ENCODE peak calls at places on chromosomes 12 and 14, in eight cellular contexts. U is NT2/D1; D is CD8-positive, alpha-beta memory T cell; J is Caco-2; N is pancreas; X is effector memory CD4-positive, alpha-beta T cell; T is CD4-positive, CD25-positive, alpha-beta regulatory T cell; L is Peyer's patch. I is an unnamed sample. For H3K9me3, the result is how much of the 10 kb centered on the place peaks cover.

GRCh38 chr14:74964787-74965769 is 9.7 kb upstream of the PGF start:
- DNase-seq in U (no peak), T (no peak), N (no peak), J (no peak), L (no peak), D (no peak), X (no peak), I (no peak)

GRCh38 chr12:102957339-102958050 is at the start of gene ASCL1:
- DNase-seq in L (no peak), D (no peak), U (no peak), N (no peak), T (peak), J (no peak), X (no peak), I (no peak)

GRCh38 chr12:131353826-131354225 is 357.1 kb upstream of the SFSWAP start:
- DNase-seq in U (no peak), N (no peak), D (no peak), X (no peak), T (no peak), J (no peak), L (no peak), I (no peak)

GRCh38 chr12:106066051-106066705 is 72.6 kb downstream of the NUAK1 start:
- DNase-seq in X (no peak), N (no peak), T (no peak), J (no peak), U (no peak), D (no peak), L (no peak), I (no peak)

GRCh38 chr12:55652352-55652751 is 15.7 kb downstream of the OR10P1 start:
- DNase-seq in T (no peak), J (no peak), X (no peak), U (no peak), D (no peak), N (no peak), L (no peak), I (no peak)

GRCh38 chr12:50224026-50224692 is 57.0 kb upstream of the CERS5 start:
- DNase-seq in U (no peak), N (peak), T (peak), J (no peak), L (no peak), X (peak), D (peak), I (no peak)

GRCh38 chr12:90978117-90978770 is 23.3 kb upstream of the CCER1 start:
- DNase-seq in D (no peak), U (no peak), X (no peak), T (peak), L (no peak), N (no peak), J (peak), I (no peak)

GRCh38 chr14:85529803-85530574 is at the start of gene FLRT2:
- DNase-seq in U (no peak), N (peak), D (no peak), X (no peak), L (no peak), J (no peak), T (no peak), I (peak)

GRCh38 chr12:109763201-109763841 is 49.7 kb downstream of the FAM222A start:
- DNase-seq in J (no peak), N (no peak), D (no peak), X (no peak), L (no peak), T (peak), U (no peak), I (no peak)

GRCh38 chr12:75876843-75877587 is 154.6 kb downstream of the PHLDA1 start:
- DNase-seq in L (no peak), D (no peak), X (no peak), N (no peak), T (no peak), U (no peak), J (peak), I (no peak)

GRCh38 chr12:6241495-6241894 is 41.3 kb downstream of the CD9 start:
- DNase-seq in D (no peak), U (no peak), T (no peak), X (no peak), N (peak), L (no peak), J (no peak), I (peak)

GRCh38 chr14:67853207-67853606 is 33.6 kb downstream of the RAD51B start:
- DNase-seq in L (no peak), U (no peak), T (no peak), X (no peak), J (no peak), D (no peak), N (no peak), I (no peak)

GRCh38 chr12:51048601-51049369 is 658 bp downstream of the LETMD1 start:
- DNase-seq in N (no peak), J (peak), T (peak), U (no peak), X (no peak), D (peak), L (no peak), I (no peak)

GRCh38 chr14:93965287-93965821 is 11.0 kb downstream of the ASB2 start:
- DNase-seq in D (no peak), U (no peak), J (no peak), L (no peak), N (no peak), X (no peak), T (no peak), I (no peak)

GRCh38 chr14:82075566-82075965 is 541.9 kb upstream of the SEL1L start:
- DNase-seq in J (peak), U (peak), X (no peak), D (no peak), L (no peak), N (peak), T (peak), I (peak)

GRCh38 chr14:79656086-79656485 is 555.2 kb downstream of the DIO2 start:
- DNase-seq in D (no peak), J (no peak), L (no peak), U (no peak), X (no peak), T (no peak), N (peak), I (no peak)

GRCh38 chr12:100672075-100672592 is 98.7 kb downstream of the GAS2L3 start:
- DNase-seq in J (peak), N (no peak), X (no peak), L (no peak), D (no peak), U (no peak), T (peak), I (no peak)

GRCh38 chr12:110741795-110742717 is 635 bp downstream of the PPP1CC start:
- DNase-seq in T (peak), L (no peak), U (no peak), X (no peak), J (no peak), N (no peak), D (peak), I (peak)

GRCh38 chr14:53955671-53956426 is 776 bp downstream of the BMP4 start:
- DNase-seq in X (no peak), T (peak), U (no peak), N (peak), D (no peak), L (no peak), J (peak), I (no peak)

GRCh38 chr12:7374423-7375144 is 69.4 kb downstream of the CD163L1 start:
- DNase-seq in U (peak), X (no peak), D (no peak), L (no peak), N (peak), T (peak), J (peak), I (peak)

GRCh38 chr12:53737494-53737808 is 10.2 kb upstream of the CALCOCO1 start:
- DNase-seq in L (no peak), D (no peak), T (no peak), X (no peak), U (no peak), N (no peak), J (no peak), I (no peak)

GRCh38 chr12:65306603-65307501 is 28.4 kb downstream of the MSRB3 start:
- DNase-seq in T (peak), N (no peak), U (peak), J (peak), D (no peak), L (no peak), X (no peak), I (no peak)

GRCh38 chr12:62227091-62227490 is 33.1 kb upstream of the USP15 start:
- DNase-seq in U (no peak), T (no peak), N (no peak), X (no peak), D (no peak), J (no peak), L (no peak), I (no peak)

GRCh38 chr12:4701863-4702262 is 18.3 kb upstream of the GALNT8 start:
- DNase-seq in N (no peak), T (no peak), U (no peak), L (no peak), J (no peak), D (no peak), X (no peak), I (no peak)

GRCh38 chr14:24397639-24398297 is 1.0 kb upstream of the NYNRIN start:
- DNase-seq in U (no peak), T (no peak), N (no peak), X (no peak), D (no peak), J (no peak), L (no peak), I (no peak)
- H3K4me3 ChIP-seq in U (no peak), T (no peak), N (no peak), X (no peak), D (no peak), J (no peak), L (no peak), I (peak)

GRCh38 chr14:105850853-105851581 is 324.6 kb downstream of the TMEM121 start:
- DNase-seq in N (peak), T (no peak), D (no peak), X (no peak), U (no peak), L (no peak), J (no peak), I (no peak)
- H3K9me3 ChIP-seq in N (under half), T (under half), D (under half), X (under half), U (under half), L (under half), J (under half), I (under half)

GRCh38 chr14:39109893-39110715 is 4.0 kb upstream of the GEMIN2 start:
- DNase-seq in J (no peak), L (no peak), T (no peak), X (no peak), D (no peak), N (no peak), U (no peak), I (no peak)
- H3K4me3 ChIP-seq in J (no peak), L (no peak), T (no peak), X (no peak), D (no peak), N (peak), U (no peak), I (no peak)

DNA sequence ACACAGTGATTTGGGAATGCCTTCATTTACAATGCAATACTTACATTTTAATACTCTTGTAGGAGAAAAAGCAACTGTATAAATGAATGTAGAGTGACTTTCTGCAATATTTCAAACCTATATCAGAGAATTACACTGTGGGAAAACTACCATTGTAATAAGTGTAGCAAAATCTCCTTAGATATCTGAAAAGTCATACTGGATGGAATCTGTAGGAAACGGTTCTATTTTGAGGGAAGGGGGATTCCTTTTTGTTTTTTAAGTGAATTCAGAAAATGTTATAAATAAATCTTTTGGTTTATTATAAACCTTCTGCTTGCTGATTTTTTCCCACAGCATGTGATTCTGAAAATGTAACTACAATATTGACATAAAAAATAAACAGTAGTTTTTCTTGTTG is 23.0 kb downstream of the ZNF891 start:
- DNase-seq in X (no peak), J (no peak), T (no peak), L (no peak), D (no peak), N (no peak), U (no peak), I (no peak)
- H3K9me3 ChIP-seq in X (half or more), J (half or more), T (half or more), L (half or more), D (half or more), N (under half), U (half or more), I (half or more)

DNA sequence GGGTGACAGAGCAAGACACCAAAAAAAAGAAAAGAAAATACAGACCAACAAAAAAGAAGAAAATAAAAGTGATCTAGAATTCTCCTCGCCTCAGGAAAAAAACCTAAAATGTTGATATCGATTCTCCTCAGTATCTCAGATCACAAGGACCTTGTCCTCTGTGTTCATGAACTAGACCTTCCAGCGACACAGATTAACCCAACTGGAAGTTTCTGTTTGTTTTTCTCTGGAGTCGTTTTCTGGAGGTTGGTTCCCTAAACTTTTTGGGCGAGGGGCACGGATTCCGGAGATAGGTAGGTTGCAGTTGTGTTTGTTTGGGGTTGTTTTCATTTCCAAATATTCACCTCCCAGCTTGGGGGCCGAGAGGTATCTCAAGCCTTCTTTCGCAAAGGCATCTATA is 559 bp upstream of the RFC5 start:
- DNase-seq in N (no peak), J (no peak), L (no peak), T (no peak), U (no peak), D (no peak), X (no peak), I (no peak)
- H3K4me3 ChIP-seq in N (peak), J (peak), L (peak), T (no peak), U (peak), D (peak), X (peak), I (peak)

GRCh38 chr12:34602213-34602940 is 580.1 kb downstream of the ALG10 start:
- DNase-seq in U (no peak), D (no peak), L (no peak), T (no peak), J (no peak), X (no peak), N (peak), I (no peak)
- H3K9me3 ChIP-seq in U (under half), D (under half), L (under half), T (half or more), J (half or more), X (under half), N (under half), I (under half)

GRCh38 chr14:87260460-87260859 is 732.5 kb downstream of the GALC start:
- DNase-seq in L (no peak), U (peak), T (no peak), J (no peak), N (no peak), X (no peak), D (no peak), I (no peak)
- H3K4me3 ChIP-seq in L (no peak), U (no peak), T (no peak), J (no peak), N (no peak), X (no peak), D (no peak), I (no peak)

GRCh38 chr12:73656375-73656774 is 881.3 kb upstream of the ATXN7L3B start:
- DNase-seq in U (no peak), L (no peak), D (no peak), X (no peak), N (no peak), J (no peak), T (no peak), I (no peak)
- H3K9me3 ChIP-seq in U (under half), L (under half), D (under half), X (under half), N (under half), J (under half), T (under half), I (under half)

DNA sequence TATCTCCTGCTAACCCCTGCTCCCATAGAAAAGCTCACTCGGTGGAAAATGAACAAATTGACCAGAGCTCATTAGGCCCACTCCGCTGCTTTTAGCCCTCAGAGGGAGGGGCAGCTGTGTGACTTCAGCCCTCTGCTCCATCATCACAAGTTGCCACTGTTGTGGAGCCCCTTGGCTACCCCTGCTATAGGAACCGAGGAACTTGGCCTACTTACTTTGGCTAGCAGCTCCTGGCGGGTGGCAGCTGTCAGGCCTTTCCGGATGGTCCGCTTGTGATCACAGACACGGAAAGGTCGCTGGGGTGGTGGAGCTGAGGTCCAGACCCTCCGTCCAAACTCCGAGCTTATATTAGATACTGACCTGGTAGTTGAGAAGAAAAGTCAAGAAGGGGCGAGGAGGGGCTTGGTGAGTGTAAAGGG is 612 bp downstream of the CIDEB start:
- DNase-seq in N (no peak), T (no peak), X (no peak), J (no peak), U (no peak), L (no peak), D (no peak), I (no peak)
- H3K4me3 ChIP-seq in N (peak), T (no peak), X (no peak), J (peak), U (no peak), L (peak), D (no peak), I (no peak)

GRCh38 chr12:34124608-34125007 is 102.3 kb downstream of the ALG10 start:
- DNase-seq in J (no peak), U (no peak), X (no peak), T (no peak), D (no peak), N (no peak), L (no peak), I (no peak)
- H3K9me3 ChIP-seq in J (under half), U (under half), X (under half), T (under half), D (under half), N (under half), L (under half), I (under half)